ENCODE peak calls at places on chromosomes 6 and 20, in ten cellular contexts. One of them, this sample, is unnamed.

GRCh38 chr6:710601-711571 is 17.9 kb upstream of the EXOC2 start:
- DNase-seq in AG10803: peak; percentile 64
- DNase-seq in heart right ventricle: peak; percentile 59
- DNase-seq in occipital lobe: peak; percentile 47
- DNase-seq in mucosa of gallbladder: peak; percentile 41
- DNase-seq in left ventricle myocardium inferior: peak; percentile 61
- DNase-seq in mesenteric fat pad: no peak
- DNase-seq in HS-5: no peak
- DNase-seq in mesendoderm: peak; percentile 53
- DNase-seq in Right ventricle myocardium superior: peak; percentile 73
- DNase-seq in this sample: peak; percentile 77

GRCh38 chr6:13615802-13616140 is 636 bp downstream of the NOL7 start:
- DNase-seq in heart right ventricle: peak; percentile 22
- DNase-seq in mesendoderm: peak; percentile 53
- DNase-seq in Right ventricle myocardium superior: peak; percentile 76
- DNase-seq in AG10803: peak; percentile 52
- DNase-seq in occipital lobe: no peak
- DNase-seq in mucosa of gallbladder: peak; percentile 38
- DNase-seq in left ventricle myocardium inferior: peak; percentile 53
- DNase-seq in HS-5: no peak
- DNase-seq in mesenteric fat pad: no peak
- DNase-seq in this sample: peak; percentile 70

GRCh38 chr6:145445674-145446073 is 289.6 kb downstream of the EPM2A start:
- DNase-seq in mesendoderm: no peak
- DNase-seq in HS-5: no peak
- DNase-seq in heart right ventricle: no peak
- DNase-seq in mucosa of gallbladder: no peak
- DNase-seq in Right ventricle myocardium superior: no peak
- DNase-seq in left ventricle myocardium inferior: no peak
- DNase-seq in mesenteric fat pad: no peak
- DNase-seq in occipital lobe: no peak
- DNase-seq in AG10803: no peak
- DNase-seq in this sample: no peak

GRCh38 chr6:2376429-2377355 is 131.3 kb upstream of the GMDS start:
- DNase-seq in mesendoderm: no peak
- DNase-seq in mucosa of gallbladder: no peak
- DNase-seq in HS-5: no peak
- DNase-seq in mesenteric fat pad: no peak
- DNase-seq in AG10803: peak; percentile 86
- DNase-seq in occipital lobe: no peak
- DNase-seq in Right ventricle myocardium superior: no peak
- DNase-seq in heart right ventricle: no peak
- DNase-seq in left ventricle myocardium inferior: no peak
- DNase-seq in this sample: no peak

GRCh38 chr20:49712918-49713778 is 530 bp downstream of the B4GALT5 start:
- DNase-seq in mesenteric fat pad: peak; percentile 90
- DNase-seq in mesendoderm: peak; percentile 60
- DNase-seq in heart right ventricle: peak; percentile 44
- DNase-seq in HS-5: no peak
- DNase-seq in occipital lobe: no peak
- DNase-seq in AG10803: no peak
- DNase-seq in mucosa of gallbladder: no peak
- DNase-seq in left ventricle myocardium inferior: peak; percentile 41
- DNase-seq in Right ventricle myocardium superior: peak; percentile 61
- DNase-seq in this sample: peak; percentile 63

GRCh38 chr6:48080227-48081009 is 30.6 kb downstream of the PTCHD4 start:
- DNase-seq in AG10803: no peak
- DNase-seq in heart right ventricle: no peak
- DNase-seq in Right ventricle myocardium superior: no peak
- DNase-seq in mesenteric fat pad: no peak
- DNase-seq in HS-5: no peak
- DNase-seq in mesendoderm: no peak
- DNase-seq in left ventricle myocardium inferior: no peak
- DNase-seq in mucosa of gallbladder: no peak
- DNase-seq in occipital lobe: no peak
- DNase-seq in this sample: no peak

GRCh38 chr6:92945799-92946198 is 473.6 kb downstream of the EPHA7 start:
- DNase-seq in heart right ventricle: no peak
- DNase-seq in left ventricle myocardium inferior: no peak
- DNase-seq in AG10803: no peak
- DNase-seq in occipital lobe: no peak
- DNase-seq in mesenteric fat pad: no peak
- DNase-seq in Right ventricle myocardium superior: no peak
- DNase-seq in HS-5: peak; percentile 87
- DNase-seq in mesendoderm: no peak
- DNase-seq in mucosa of gallbladder: no peak
- DNase-seq in this sample: no peak

GRCh38 chr20:33257237-33257636 is 21.4 kb downstream of the BPIFA1 start:
- DNase-seq in mucosa of gallbladder: no peak
- DNase-seq in heart right ventricle: no peak
- DNase-seq in Right ventricle myocardium superior: no peak
- DNase-seq in mesenteric fat pad: peak; percentile 47
- DNase-seq in left ventricle myocardium inferior: no peak
- DNase-seq in AG10803: no peak
- DNase-seq in occipital lobe: no peak
- DNase-seq in HS-5: no peak
- DNase-seq in mesendoderm: no peak
- DNase-seq in this sample: no peak

GRCh38 chr6:148864941-148865340 is 118.1 kb downstream of the UST start:
- DNase-seq in Right ventricle myocardium superior: no peak
- DNase-seq in mesendoderm: no peak
- DNase-seq in AG10803: no peak
- DNase-seq in occipital lobe: no peak
- DNase-seq in heart right ventricle: no peak
- DNase-seq in mesenteric fat pad: no peak
- DNase-seq in HS-5: no peak
- DNase-seq in mucosa of gallbladder: no peak
- DNase-seq in left ventricle myocardium inferior: no peak
- DNase-seq in this sample: no peak

GRCh38 chr6:71321344-71321743 is 32.7 kb downstream of the OGFRL1 start:
- DNase-seq in mesendoderm: no peak
- DNase-seq in Right ventricle myocardium superior: no peak
- DNase-seq in occipital lobe: no peak
- DNase-seq in heart right ventricle: no peak
- DNase-seq in mucosa of gallbladder: no peak
- DNase-seq in AG10803: no peak
- DNase-seq in mesenteric fat pad: no peak
- DNase-seq in HS-5: no peak
- DNase-seq in left ventricle myocardium inferior: no peak
- DNase-seq in this sample: no peak

GRCh38 chr20:62405981-62406513 is 1.0 kb downstream of the CABLES2 start:
- DNase-seq in AG10803: no peak
- DNase-seq in mesendoderm: no peak
- DNase-seq in left ventricle myocardium inferior: no peak
- DNase-seq in HS-5: no peak
- DNase-seq in mucosa of gallbladder: no peak
- DNase-seq in heart right ventricle: no peak
- DNase-seq in occipital lobe: no peak
- DNase-seq in mesenteric fat pad: no peak
- DNase-seq in Right ventricle myocardium superior: no peak
- DNase-seq in this sample: no peak

GRCh38 chr20:41387433-41387832 is 20.8 kb upstream of the EMILIN3 start:
- DNase-seq in occipital lobe: no peak
- DNase-seq in mesenteric fat pad: no peak
- DNase-seq in mesendoderm: peak; percentile 61
- DNase-seq in left ventricle myocardium inferior: no peak
- DNase-seq in heart right ventricle: no peak
- DNase-seq in HS-5: no peak
- DNase-seq in mucosa of gallbladder: no peak
- DNase-seq in AG10803: no peak
- DNase-seq in Right ventricle myocardium superior: no peak
- DNase-seq in this sample: peak; percentile 44

GRCh38 chr6:89258912-89259311 is 41.8 kb upstream of the GABRR1 start:
- DNase-seq in AG10803: no peak
- DNase-seq in mesenteric fat pad: no peak
- DNase-seq in Right ventricle myocardium superior: no peak
- DNase-seq in mesendoderm: no peak
- DNase-seq in HS-5: no peak
- DNase-seq in left ventricle myocardium inferior: no peak
- DNase-seq in mucosa of gallbladder: no peak
- DNase-seq in heart right ventricle: no peak
- DNase-seq in occipital lobe: no peak
- DNase-seq in this sample: no peak

GRCh38 chr20:40073535-40074111 is 615.4 kb downstream of the MAFB start:
- DNase-seq in occipital lobe: no peak
- DNase-seq in AG10803: no peak
- DNase-seq in left ventricle myocardium inferior: no peak
- DNase-seq in Right ventricle myocardium superior: no peak
- DNase-seq in HS-5: no peak
- DNase-seq in mesendoderm: peak; percentile 97
- DNase-seq in heart right ventricle: no peak
- DNase-seq in mesenteric fat pad: no peak
- DNase-seq in mucosa of gallbladder: no peak
- DNase-seq in this sample: no peak

GRCh38 chr6:145891126-145891525 is 73.0 kb downstream of the SHPRH start:
- DNase-seq in mesendoderm: no peak
- DNase-seq in mesenteric fat pad: no peak
- DNase-seq in left ventricle myocardium inferior: no peak
- DNase-seq in AG10803: peak; percentile 87
- DNase-seq in Right ventricle myocardium superior: no peak
- DNase-seq in HS-5: no peak
- DNase-seq in occipital lobe: no peak
- DNase-seq in mucosa of gallbladder: no peak
- DNase-seq in heart right ventricle: no peak
- DNase-seq in this sample: no peak

GRCh38 chr6:134288538-134289203 is 29.2 kb downstream of the SGK1 start:
- DNase-seq in heart right ventricle: no peak
- DNase-seq in occipital lobe: no peak
- DNase-seq in AG10803: peak; percentile 96
- DNase-seq in mucosa of gallbladder: no peak
- DNase-seq in Right ventricle myocardium superior: no peak
- DNase-seq in mesendoderm: no peak
- DNase-seq in mesenteric fat pad: no peak
- DNase-seq in HS-5: peak; percentile 96
- DNase-seq in left ventricle myocardium inferior: no peak
- DNase-seq in this sample: no peak

GRCh38 chr20:36744764-36745191 is 1.1 kb downstream of the NDRG3 start:
- DNase-seq in AG10803: peak; percentile 49
- DNase-seq in left ventricle myocardium inferior: peak; percentile 66
- DNase-seq in occipital lobe: peak; percentile 60
- DNase-seq in mesenteric fat pad: no peak
- DNase-seq in Right ventricle myocardium superior: peak; percentile 75
- DNase-seq in mucosa of gallbladder: no peak
- DNase-seq in HS-5: no peak
- DNase-seq in mesendoderm: peak; percentile 83
- DNase-seq in heart right ventricle: peak; percentile 71
- DNase-seq in this sample: peak; percentile 76

GRCh38 chr6:16824804-16825777 is 63.8 kb upstream of the ATXN1 start:
- DNase-seq in occipital lobe: no peak
- DNase-seq in mucosa of gallbladder: no peak
- DNase-seq in left ventricle myocardium inferior: no peak
- DNase-seq in mesendoderm: no peak
- DNase-seq in mesenteric fat pad: no peak
- DNase-seq in Right ventricle myocardium superior: no peak
- DNase-seq in AG10803: no peak
- DNase-seq in HS-5: no peak
- DNase-seq in heart right ventricle: no peak
- DNase-seq in this sample: no peak

GRCh38 chr20:62427172-62428007 is at the start of gene RBBP8NL:
- DNase-seq in left ventricle myocardium inferior: no peak
- DNase-seq in mesenteric fat pad: no peak
- DNase-seq in Right ventricle myocardium superior: no peak
- DNase-seq in AG10803: no peak
- DNase-seq in mesendoderm: peak; percentile 94
- DNase-seq in HS-5: no peak
- DNase-seq in occipital lobe: no peak
- DNase-seq in heart right ventricle: no peak
- DNase-seq in mucosa of gallbladder: peak; percentile 93
- DNase-seq in this sample: no peak

GRCh38 chr6:138654715-138655634 is 118.6 kb upstream of the CCDC28A start:
- DNase-seq in occipital lobe: no peak
- DNase-seq in mesendoderm: no peak
- DNase-seq in mesenteric fat pad: no peak
- DNase-seq in heart right ventricle: no peak
- DNase-seq in left ventricle myocardium inferior: no peak
- DNase-seq in mucosa of gallbladder: no peak
- DNase-seq in HS-5: no peak
- DNase-seq in Right ventricle myocardium superior: no peak
- DNase-seq in AG10803: peak; percentile 56
- DNase-seq in this sample: no peak

GRCh38 chr20:47118201-47118600 is 223.6 kb downstream of the EYA2 start:
- DNase-seq in Right ventricle myocardium superior: no peak
- DNase-seq in mesenteric fat pad: no peak
- DNase-seq in HS-5: no peak
- DNase-seq in occipital lobe: no peak
- DNase-seq in AG10803: no peak
- DNase-seq in mesendoderm: peak; percentile 27
- DNase-seq in left ventricle myocardium inferior: no peak
- DNase-seq in heart right ventricle: peak; percentile 20
- DNase-seq in mucosa of gallbladder: no peak
- DNase-seq in this sample: no peak

GRCh38 chr20:63830821-63831593 is at the start of gene ZBTB46:
- DNase-seq in mesenteric fat pad: no peak
- DNase-seq in AG10803: peak; percentile 24
- DNase-seq in heart right ventricle: peak; percentile 62
- DNase-seq in Right ventricle myocardium superior: peak; percentile 81
- DNase-seq in left ventricle myocardium inferior: peak; percentile 79
- DNase-seq in occipital lobe: no peak
- DNase-seq in mesendoderm: peak; percentile 46
- DNase-seq in HS-5: no peak
- DNase-seq in mucosa of gallbladder: peak; percentile 46
- DNase-seq in this sample: peak; percentile 88

GRCh38 chr20:20677186-20677585 is 35.3 kb downstream of the RALGAPA2 start:
- DNase-seq in mucosa of gallbladder: no peak
- DNase-seq in AG10803: peak; percentile 55
- DNase-seq in mesenteric fat pad: no peak
- DNase-seq in Right ventricle myocardium superior: no peak
- DNase-seq in left ventricle myocardium inferior: no peak
- DNase-seq in heart right ventricle: no peak
- DNase-seq in HS-5: peak; percentile 1
- DNase-seq in occipital lobe: no peak
- DNase-seq in mesendoderm: no peak
- DNase-seq in this sample: no peak

GRCh38 chr20:41063442-41063841 is 34.8 kb downstream of the TOP1 start:
- DNase-seq in mesenteric fat pad: no peak
- DNase-seq in HS-5: no peak
- DNase-seq in heart right ventricle: no peak
- DNase-seq in left ventricle myocardium inferior: no peak
- DNase-seq in mucosa of gallbladder: no peak
- DNase-seq in occipital lobe: no peak
- DNase-seq in AG10803: no peak
- DNase-seq in Right ventricle myocardium superior: no peak
- DNase-seq in mesendoderm: no peak
- DNase-seq in this sample: no peak

GRCh38 chr6:111722220-111722731 is 116.6 kb upstream of the TRAF3IP2 start:
- DNase-seq in heart right ventricle: no peak
- DNase-seq in occipital lobe: no peak
- DNase-seq in left ventricle myocardium inferior: no peak
- DNase-seq in mesenteric fat pad: no peak
- DNase-seq in HS-5: peak; percentile 46
- DNase-seq in Right ventricle myocardium superior: no peak
- DNase-seq in AG10803: peak; percentile 85
- DNase-seq in mucosa of gallbladder: no peak
- DNase-seq in mesendoderm: peak; percentile 63
- DNase-seq in this sample: no peak

GRCh38 chr20:5127204-5127858 is 523 bp downstream of the CDS2 start:
- DNase-seq in heart right ventricle: peak; percentile 49
- DNase-seq in occipital lobe: no peak
- DNase-seq in HS-5: no peak
- DNase-seq in Right ventricle myocardium superior: peak; percentile 54
- DNase-seq in mesendoderm: peak; percentile 85
- DNase-seq in mesenteric fat pad: peak; percentile 92
- DNase-seq in mucosa of gallbladder: peak; percentile 30
- DNase-seq in AG10803: peak; percentile 17
- DNase-seq in left ventricle myocardium inferior: peak; percentile 40
- DNase-seq in this sample: peak; percentile 57

GRCh38 chr6:22330941-22331340 is 34.1 kb upstream of the PRL start:
- DNase-seq in mesendoderm: no peak
- DNase-seq in mesenteric fat pad: no peak
- DNase-seq in AG10803: no peak
- DNase-seq in heart right ventricle: no peak
- DNase-seq in HS-5: no peak
- DNase-seq in left ventricle myocardium inferior: no peak
- DNase-seq in Right ventricle myocardium superior: no peak
- DNase-seq in mucosa of gallbladder: no peak
- DNase-seq in occipital lobe: no peak
- DNase-seq in this sample: no peak

GRCh38 chr20:3687655-3688054 is 5.8 kb upstream of the ADAM33 start:
- DNase-seq in left ventricle myocardium inferior: no peak
- DNase-seq in Right ventricle myocardium superior: no peak
- DNase-seq in mesenteric fat pad: no peak
- DNase-seq in AG10803: peak; percentile 79
- DNase-seq in heart right ventricle: peak; percentile 33
- DNase-seq in HS-5: no peak
- DNase-seq in mucosa of gallbladder: no peak
- DNase-seq in mesendoderm: peak; percentile 74
- DNase-seq in occipital lobe: no peak
- DNase-seq in this sample: peak; percentile 23